ENCODE peak calls at places on chromosome 11, in nine cellular contexts. One of them, this sample, is unnamed.

GRCh38 chr11:86760577-86760976 is 39.8 kb upstream of the PRSS23 start:
- DNase-seq in fibroblast of lung: no peak
- DNase-seq in AG10803: no peak
- DNase-seq in astrocyte of the spinal cord: no peak
- DNase-seq in BJ: no peak
- DNase-seq in kidney: no peak
- DNase-seq in AG09309: no peak
- DNase-seq in psoas muscle: no peak
- DNase-seq in testis: no peak
- DNase-seq in this sample: no peak

GRCh38 chr11:106091480-106092123 is 14.1 kb downstream of the AASDHPPT start:
- DNase-seq in fibroblast of lung: peak
- DNase-seq in AG10803: peak
- DNase-seq in astrocyte of the spinal cord: peak
- DNase-seq in BJ: no peak
- DNase-seq in kidney: no peak
- DNase-seq in AG09309: peak
- DNase-seq in psoas muscle: no peak
- DNase-seq in testis: no peak
- DNase-seq in this sample: no peak

GRCh38 chr11:10913996-10914514 is 56.2 kb upstream of the ZBED5 start:
- DNase-seq in fibroblast of lung: peak
- DNase-seq in AG10803: no peak
- DNase-seq in astrocyte of the spinal cord: no peak
- DNase-seq in BJ: no peak
- DNase-seq in kidney: no peak
- DNase-seq in AG09309: no peak
- DNase-seq in psoas muscle: no peak
- DNase-seq in testis: no peak
- DNase-seq in this sample: no peak

GRCh38 chr11:102276302-102277182 is 40.7 kb upstream of the BIRC3 start:
- DNase-seq in fibroblast of lung: peak
- DNase-seq in AG10803: peak
- DNase-seq in astrocyte of the spinal cord: peak
- DNase-seq in BJ: no peak
- DNase-seq in kidney: no peak
- DNase-seq in AG09309: no peak
- DNase-seq in psoas muscle: no peak
- DNase-seq in testis: no peak
- DNase-seq in this sample: no peak

GRCh38 chr11:62461740-62462522 is 43.1 kb downstream of the SCGB1A1 start:
- DNase-seq in fibroblast of lung: no peak
- DNase-seq in AG10803: peak
- DNase-seq in astrocyte of the spinal cord: peak
- DNase-seq in BJ: peak
- DNase-seq in kidney: no peak
- DNase-seq in AG09309: peak
- DNase-seq in psoas muscle: no peak
- DNase-seq in testis: peak
- DNase-seq in this sample: no peak

GRCh38 chr11:35618497-35619029 is 303 bp downstream of the FJX1 start:
- DNase-seq in fibroblast of lung: peak
- DNase-seq in AG10803: no peak
- DNase-seq in astrocyte of the spinal cord: no peak
- DNase-seq in BJ: no peak
- DNase-seq in kidney: no peak
- DNase-seq in AG09309: no peak
- DNase-seq in psoas muscle: peak
- DNase-seq in testis: peak
- DNase-seq in this sample: peak

GRCh38 chr11:69312418-69313399 is 18.8 kb downstream of the MYEOV start:
- DNase-seq in fibroblast of lung: peak
- DNase-seq in AG10803: no peak
- DNase-seq in astrocyte of the spinal cord: no peak
- DNase-seq in BJ: no peak
- DNase-seq in kidney: peak
- DNase-seq in AG09309: no peak
- DNase-seq in psoas muscle: no peak
- DNase-seq in testis: peak
- DNase-seq in this sample: no peak

GRCh38 chr11:104630352-104630751 is 267.9 kb downstream of the CASP12 start:
- DNase-seq in fibroblast of lung: no peak
- DNase-seq in AG10803: no peak
- DNase-seq in astrocyte of the spinal cord: no peak
- DNase-seq in BJ: no peak
- DNase-seq in kidney: no peak
- DNase-seq in AG09309: no peak
- DNase-seq in psoas muscle: no peak
- DNase-seq in testis: no peak
- DNase-seq in this sample: no peak

GRCh38 chr11:28615542-28615941 is 507.4 kb downstream of the METTL15 start:
- DNase-seq in fibroblast of lung: no peak
- DNase-seq in AG10803: no peak
- DNase-seq in astrocyte of the spinal cord: peak
- DNase-seq in BJ: no peak
- DNase-seq in kidney: no peak
- DNase-seq in AG09309: no peak
- DNase-seq in psoas muscle: no peak
- DNase-seq in testis: no peak
- DNase-seq in this sample: no peak

GRCh38 chr11:68584097-68584496 is 100.2 kb upstream of the GAL start:
- DNase-seq in fibroblast of lung: peak
- DNase-seq in AG10803: peak
- DNase-seq in astrocyte of the spinal cord: no peak
- DNase-seq in BJ: no peak
- DNase-seq in kidney: no peak
- DNase-seq in AG09309: no peak
- DNase-seq in psoas muscle: peak
- DNase-seq in testis: peak
- DNase-seq in this sample: peak

GRCh38 chr11:38014405-38014804 is 1416.4 kb upstream of the RAG2 start:
- DNase-seq in fibroblast of lung: peak
- DNase-seq in AG10803: peak
- DNase-seq in astrocyte of the spinal cord: peak
- DNase-seq in BJ: peak
- DNase-seq in kidney: no peak
- DNase-seq in AG09309: no peak
- DNase-seq in psoas muscle: no peak
- DNase-seq in testis: no peak
- DNase-seq in this sample: no peak

GRCh38 chr11:7967826-7968225 is 2.6 kb upstream of the NLRP10 start:
- DNase-seq in fibroblast of lung: peak
- DNase-seq in AG10803: peak
- DNase-seq in astrocyte of the spinal cord: no peak
- DNase-seq in BJ: no peak
- DNase-seq in kidney: no peak
- DNase-seq in AG09309: no peak
- DNase-seq in psoas muscle: no peak
- DNase-seq in testis: no peak
- DNase-seq in this sample: no peak

GRCh38 chr11:82194521-82194920 is 539.1 kb downstream of the FAM181B start:
- DNase-seq in fibroblast of lung: no peak
- DNase-seq in AG10803: no peak
- DNase-seq in astrocyte of the spinal cord: no peak
- DNase-seq in BJ: no peak
- DNase-seq in kidney: peak
- DNase-seq in AG09309: no peak
- DNase-seq in psoas muscle: no peak
- DNase-seq in testis: no peak
- DNase-seq in this sample: no peak

GRCh38 chr11:36292311-36292722 is 3.1 kb upstream of the COMMD9 start:
- DNase-seq in fibroblast of lung: peak
- DNase-seq in AG10803: peak
- DNase-seq in astrocyte of the spinal cord: peak
- DNase-seq in BJ: no peak
- DNase-seq in kidney: no peak
- DNase-seq in AG09309: no peak
- DNase-seq in psoas muscle: no peak
- DNase-seq in testis: no peak
- DNase-seq in this sample: no peak

GRCh38 chr11:9060700-9061111 is 30.7 kb downstream of the SCUBE2 start:
- DNase-seq in fibroblast of lung: no peak
- DNase-seq in AG10803: no peak
- DNase-seq in astrocyte of the spinal cord: no peak
- DNase-seq in BJ: no peak
- DNase-seq in kidney: no peak
- DNase-seq in AG09309: no peak
- DNase-seq in psoas muscle: no peak
- DNase-seq in testis: no peak
- DNase-seq in this sample: no peak

GRCh38 chr11:76240666-76241065 is 34.4 kb upstream of the WNT11 start:
- DNase-seq in fibroblast of lung: no peak
- DNase-seq in AG10803: no peak
- DNase-seq in astrocyte of the spinal cord: no peak
- DNase-seq in BJ: no peak
- DNase-seq in kidney: peak
- DNase-seq in AG09309: no peak
- DNase-seq in psoas muscle: no peak
- DNase-seq in testis: no peak
- DNase-seq in this sample: peak

GRCh38 chr11:34302046-34302921 is 55.5 kb downstream of the ABTB2 start:
- DNase-seq in fibroblast of lung: peak
- DNase-seq in AG10803: peak
- DNase-seq in astrocyte of the spinal cord: peak
- DNase-seq in BJ: peak
- DNase-seq in kidney: no peak
- DNase-seq in AG09309: peak
- DNase-seq in psoas muscle: no peak
- DNase-seq in testis: no peak
- DNase-seq in this sample: no peak

DNA sequence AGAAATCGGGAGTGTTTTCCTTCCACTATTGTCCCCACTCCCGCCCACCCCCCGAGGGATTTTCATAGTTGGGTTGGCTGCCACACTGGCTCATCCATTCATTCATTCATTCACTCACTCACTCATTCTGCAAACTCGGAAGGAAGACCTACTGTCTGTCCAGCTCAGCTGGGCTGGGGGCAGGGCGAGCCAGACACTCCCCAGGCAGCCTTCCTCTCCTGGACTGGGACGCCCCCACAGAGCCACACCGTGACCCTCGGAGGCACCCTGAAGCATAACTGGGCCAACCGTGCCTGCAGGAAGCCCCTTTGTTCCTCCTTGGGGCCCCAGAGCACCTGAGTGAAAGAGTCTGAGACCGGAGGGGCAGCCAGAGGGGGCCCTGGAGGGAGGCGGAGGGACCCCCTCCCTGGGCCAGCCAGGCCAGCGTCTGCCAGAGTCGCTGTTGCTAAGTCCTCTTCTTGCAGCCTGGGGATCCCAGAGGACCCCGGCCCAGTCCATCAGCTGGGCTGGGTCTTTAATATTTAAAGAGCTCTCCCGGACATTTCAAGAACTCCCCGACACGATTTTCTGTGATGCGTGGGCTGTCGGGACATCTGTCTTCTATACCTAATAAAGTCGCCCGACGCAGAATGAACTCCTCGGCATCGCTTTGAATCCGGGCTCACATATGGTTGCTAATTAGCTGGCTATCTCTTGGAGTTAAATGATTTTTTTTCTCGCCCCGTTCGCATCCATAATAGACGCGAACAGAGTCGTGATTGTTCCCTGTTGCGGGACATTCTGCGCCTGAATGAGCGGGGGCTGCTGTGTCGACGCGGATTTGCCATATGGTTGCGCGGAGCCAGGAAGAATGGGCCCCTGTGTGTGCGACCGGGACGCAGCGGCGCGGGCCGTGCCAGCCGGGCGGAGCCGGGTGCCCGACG is 16.7 kb downstream of the CDKN1C start:
- DNase-seq in fibroblast of lung: no peak
- DNase-seq in AG10803: no peak
- DNase-seq in astrocyte of the spinal cord: no peak
- DNase-seq in BJ: no peak
- DNase-seq in kidney: no peak
- DNase-seq in AG09309: no peak
- DNase-seq in psoas muscle: no peak
- DNase-seq in testis: no peak
- DNase-seq in this sample: no peak
- TF ChIP-seq CTCF in fibroblast of lung: no peak
- TF ChIP-seq CTCF in AG10803: no peak
- TF ChIP-seq CTCF in astrocyte of the spinal cord: no peak
- TF ChIP-seq CTCF in BJ: no peak
- TF ChIP-seq CTCF in kidney: no peak
- TF ChIP-seq CTCF in AG09309: no peak
- TF ChIP-seq CTCF in psoas muscle: no peak
- TF ChIP-seq CTCF in testis: no peak
- TF ChIP-seq CTCF in this sample: no peak

GRCh38 chr11:64447717-64448598 is 89.0 kb downstream of the RPS6KA4 start:
- DNase-seq in fibroblast of lung: peak
- DNase-seq in AG10803: peak
- DNase-seq in astrocyte of the spinal cord: no peak
- DNase-seq in BJ: no peak
- DNase-seq in kidney: peak
- DNase-seq in AG09309: no peak
- DNase-seq in psoas muscle: peak
- DNase-seq in testis: peak
- DNase-seq in this sample: peak
- H3K4me3 ChIP-seq in fibroblast of lung: peak
- H3K4me3 ChIP-seq in AG10803: peak
- H3K4me3 ChIP-seq in astrocyte of the spinal cord: no peak
- H3K4me3 ChIP-seq in BJ: no peak
- H3K4me3 ChIP-seq in kidney: peak
- H3K4me3 ChIP-seq in AG09309: peak
- H3K4me3 ChIP-seq in psoas muscle: peak
- H3K4me3 ChIP-seq in testis: no peak
- H3K4me3 ChIP-seq in this sample: peak

GRCh38 chr11:93704237-93704636 is 37.1 kb downstream of the TAF1D start:
- DNase-seq in fibroblast of lung: no peak
- DNase-seq in AG10803: no peak
- DNase-seq in astrocyte of the spinal cord: no peak
- DNase-seq in BJ: no peak
- DNase-seq in kidney: no peak
- DNase-seq in AG09309: no peak
- DNase-seq in psoas muscle: no peak
- DNase-seq in testis: no peak
- DNase-seq in this sample: no peak
- TF ChIP-seq CTCF in fibroblast of lung: no peak
- TF ChIP-seq CTCF in AG10803: no peak
- TF ChIP-seq CTCF in astrocyte of the spinal cord: peak
- TF ChIP-seq CTCF in BJ: no peak
- TF ChIP-seq CTCF in kidney: no peak
- TF ChIP-seq CTCF in AG09309: no peak
- TF ChIP-seq CTCF in psoas muscle: no peak
- TF ChIP-seq CTCF in testis: no peak
- TF ChIP-seq CTCF in this sample: no peak

DNA sequence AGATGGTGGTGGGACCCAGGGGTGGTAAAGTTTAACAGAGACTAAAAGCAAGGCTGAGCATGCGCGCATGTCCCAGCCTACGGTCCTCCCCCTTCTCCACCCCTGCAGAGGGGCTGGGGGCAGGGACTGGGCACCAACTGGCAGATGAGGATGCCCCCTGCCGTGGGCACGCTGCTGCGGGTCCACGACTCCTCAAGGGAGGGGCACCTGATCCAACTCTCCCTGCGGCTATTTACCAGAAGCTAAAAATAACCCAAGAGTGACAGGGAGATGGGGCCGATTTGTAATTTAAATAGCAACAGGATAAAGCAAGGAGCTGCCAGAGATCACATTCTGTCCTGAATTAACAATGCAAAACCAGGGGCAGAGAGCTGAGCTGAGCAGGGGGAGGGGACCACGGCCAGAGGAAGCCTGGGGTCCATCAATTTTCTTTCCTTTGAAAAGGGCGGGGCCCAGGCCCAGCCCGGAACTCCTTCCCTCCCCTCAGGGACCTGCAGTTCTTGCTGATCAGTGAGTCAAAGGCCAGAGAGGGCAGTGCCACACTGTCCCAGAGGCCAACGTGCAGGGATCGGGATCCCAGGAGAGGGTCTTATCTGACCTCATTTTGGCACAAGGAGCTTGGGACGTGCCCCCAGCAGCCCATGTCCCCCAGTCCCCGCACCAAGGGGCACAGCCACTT is 8.1 kb upstream of the DGKZ start:
- DNase-seq in fibroblast of lung: no peak
- DNase-seq in AG10803: no peak
- DNase-seq in astrocyte of the spinal cord: no peak
- DNase-seq in BJ: no peak
- DNase-seq in kidney: peak
- DNase-seq in AG09309: no peak
- DNase-seq in psoas muscle: no peak
- DNase-seq in testis: no peak
- DNase-seq in this sample: no peak
- H3K4me3 ChIP-seq in fibroblast of lung: no peak
- H3K4me3 ChIP-seq in AG10803: peak
- H3K4me3 ChIP-seq in astrocyte of the spinal cord: no peak
- H3K4me3 ChIP-seq in BJ: no peak
- H3K4me3 ChIP-seq in kidney: peak
- H3K4me3 ChIP-seq in AG09309: no peak
- H3K4me3 ChIP-seq in psoas muscle: peak
- H3K4me3 ChIP-seq in testis: no peak
- H3K4me3 ChIP-seq in this sample: peak